ENCODE peak calls at places on chromosomes 11 and 22, in six cellular contexts. N is tibial nerve, D is heart right ventricle, O is cardiac muscle cell, Q is GM23248, E is mesendoderm. K is an unnamed sample.
A peak's percentile ranks its signal among the peaks of the same experiment; 100 is the strongest.

GRCh38 chr11:34084637-34085036 is 20.8 kb upstream of the NAT10 start:
- DNase-seq in N (no peak), Q (no peak), O (no peak), D (no peak), E (no peak), K (no peak)

GRCh38 chr22:38950527-38951111 is 6.8 kb upstream of the APOBEC3A start:
- DNase-seq in E (no peak), Q (no peak), N (no peak), D (no peak), O (no peak), K (no peak)

GRCh38 chr11:66443602-66444001 is 5.0 kb upstream of the MRPL11 start:
- DNase-seq in Q (peak; percentile 94), N (no peak), E (no peak), O (no peak), D (no peak), K (no peak)

GRCh38 chr22:21632237-21632895 is at the start of gene CCDC116:
- DNase-seq in Q (no peak), E (peak; percentile 63), D (no peak), N (no peak), O (no peak), K (no peak)

GRCh38 chr22:40694409-40694808 is 15.1 kb downstream of the MCHR1 start:
- DNase-seq in O (no peak), Q (no peak), E (no peak), D (no peak), N (no peak), K (no peak)

GRCh38 chr11:128180446-128181089 is 406.8 kb downstream of the ETS1 start:
- DNase-seq in D (no peak), E (no peak), O (no peak), N (no peak), Q (peak; percentile 93), K (no peak)

GRCh38 chr11:65576867-65577755 is 1.3 kb downstream of the EHBP1L1 start:
- DNase-seq in O (no peak), E (no peak), Q (peak; percentile 93), N (no peak), D (peak; percentile 61), K (peak; percentile 89)

GRCh38 chr22:30481711-30482110 is 9.9 kb upstream of the SEC14L3 start:
- DNase-seq in O (no peak), E (no peak), N (no peak), Q (peak; percentile 81), D (no peak), K (no peak)

GRCh38 chr11:68012843-68013610 is 2.9 kb downstream of the ALDH3B1 start:
- DNase-seq in D (no peak), Q (peak; percentile 98), O (no peak), N (peak; percentile 51), E (peak; percentile 66), K (no peak)

GRCh38 chr11:6667733-6668374 is 12.2 kb upstream of the DCHS1 start:
- DNase-seq in Q (peak; percentile 60), N (no peak), O (peak; percentile 22), D (no peak), E (peak; percentile 69), K (peak; percentile 38)

GRCh38 chr11:95375881-95376280 is 144.9 kb upstream of the SESN3 start:
- DNase-seq in N (no peak), Q (peak; percentile 98), D (no peak), E (no peak), O (no peak), K (no peak)

GRCh38 chr11:94694309-94695060 is 73.7 kb upstream of the AMOTL1 start:
- DNase-seq in N (no peak), Q (no peak), E (no peak), O (peak; percentile 28), D (no peak), K (no peak)

GRCh38 chr11:34603129-34604001 is 17.5 kb upstream of the EHF start:
- DNase-seq in E (no peak), O (no peak), D (no peak), N (no peak), Q (no peak), K (peak; percentile 98)

GRCh38 chr11:130451261-130452019 is 3.0 kb downstream of the ADAMTS15 start:
- DNase-seq in O (no peak), Q (peak; percentile 59), D (peak; percentile 44), N (peak; percentile 29), E (no peak), K (peak; percentile 41)

GRCh38 chr11:82507288-82507687 is 226.4 kb downstream of the FAM181B start:
- DNase-seq in D (no peak), Q (no peak), O (no peak), E (peak; percentile 28), N (no peak), K (no peak)

GRCh38 chr22:41603873-41604332 is 14.3 kb upstream of the PMM1 start:
- DNase-seq in Q (no peak), O (no peak), D (no peak), N (no peak), E (no peak), K (peak; percentile 50)

GRCh38 chr11:61555051-61555969 is 25.6 kb downstream of the SYT7 start:
- DNase-seq in N (no peak), O (peak; percentile 42), Q (peak; percentile 48), D (no peak), E (no peak), K (no peak)

GRCh38 chr11:86673872-86674750 is 1.7 kb upstream of the ME3 start:
- DNase-seq in O (no peak), D (no peak), Q (no peak), E (no peak), N (no peak), K (no peak)

GRCh38 chr11:17864478-17864941 is 129.9 kb downstream of the KCNC1 start:
- DNase-seq in E (peak; percentile 54), O (peak; percentile 22), Q (no peak), D (no peak), N (no peak), K (peak; percentile 42)

GRCh38 chr11:83693279-83693992 is 407.3 kb upstream of the CCDC90B start:
- DNase-seq in N (no peak), D (no peak), O (no peak), Q (no peak), E (peak; percentile 77), K (peak; percentile 43)

GRCh38 chr22:50660306-50660705 is 12.3 kb upstream of the SHANK3 start:
- DNase-seq in D (no peak), O (no peak), N (no peak), E (no peak), Q (no peak), K (no peak)

GRCh38 chr11:3807856-3808845 is at the start of gene PGAP2:
- DNase-seq in N (peak; percentile 39), D (peak; percentile 72), O (peak; percentile 84), Q (peak; percentile 80), E (peak; percentile 92), K (peak; percentile 82)

GRCh38 chr11:587978-588380 is 11.7 kb downstream of the PHRF1 start:
- DNase-seq in N (no peak), O (no peak), D (no peak), E (peak; percentile 43), Q (peak; percentile 67), K (peak; percentile 95)

GRCh38 chr11:17076517-17077239 is 789 bp downstream of the RPS13 start:
- DNase-seq in N (no peak), D (no peak), E (peak; percentile 15), Q (peak; percentile 48), O (peak; percentile 7), K (peak; percentile 16)

GRCh38 chr22:45682069-45682468 is 10.4 kb downstream of the ATXN10 start:
- DNase-seq in O (no peak), E (no peak), N (no peak), Q (no peak), D (no peak), K (no peak)
- H3K4me1 ChIP-seq in O (no peaks in the 10 kb centered on the region), E (no peaks in the 10 kb centered on the region), N (peaks cover 69% of the 10 kb centered on the region), Q (peaks cover 90% of the 10 kb centered on the region), D (peaks cover 58% of the 10 kb centered on the region), K (no peaks in the 10 kb centered on the region)

GRCh38 chr22:22661275-22661674 is 16.9 kb downstream of the GGTLC2 start:
- DNase-seq in E (no peak), O (no peak), D (no peak), Q (no peak), N (no peak), K (no peak)
- H3K4me3 ChIP-seq in E (no peak overlapping the region), O (no peak overlapping the region), D (no peak overlapping the region), Q (no peak overlapping the region), N (no peak overlapping the region), K (no peak overlapping the region)

DNA sequence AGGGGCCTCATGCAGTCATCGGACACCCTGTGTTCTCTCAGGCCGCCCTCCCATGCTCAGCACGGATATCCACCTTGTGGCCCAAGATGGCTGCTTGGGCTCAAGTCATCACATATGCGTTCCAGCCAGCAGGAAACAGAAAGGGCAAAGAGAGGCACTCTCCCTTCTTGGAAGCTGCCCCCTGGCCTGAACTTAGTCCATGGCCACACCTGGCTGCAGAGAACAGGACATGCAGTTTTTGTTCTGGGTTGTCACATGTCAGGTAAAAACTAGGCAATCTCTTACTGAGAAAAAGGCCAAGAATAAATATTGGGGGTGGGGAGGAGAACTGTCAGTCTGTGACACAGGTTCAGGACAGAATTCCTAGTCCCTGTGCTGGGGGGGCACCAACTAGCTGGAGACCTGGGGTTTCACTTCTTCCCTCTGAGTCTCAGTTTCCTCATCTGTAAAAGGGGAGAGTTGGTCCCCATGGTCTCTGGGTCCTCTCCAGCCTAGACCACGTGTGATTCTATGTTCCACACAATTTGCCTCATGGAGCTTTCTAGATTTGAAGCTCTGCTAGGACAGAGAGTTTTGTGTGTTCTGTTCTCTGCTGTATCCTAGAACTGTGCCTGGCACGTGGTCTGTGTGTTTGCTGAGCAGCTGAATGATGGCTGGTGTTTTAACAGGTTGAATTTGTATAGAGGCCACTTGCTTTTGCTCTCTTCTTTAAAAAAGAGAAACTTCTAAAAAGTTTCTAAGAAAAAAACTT is 107.2 kb upstream of the ANO1 start:
- DNase-seq in D (no peak), E (no peak), N (no peak), Q (no peak), O (no peak), K (peak; percentile 54)
- H3K27me3 ChIP-seq in D (peaks cover 5% of the 10 kb centered on the region), E (no peaks in the 10 kb centered on the region), N (peaks cover 7% of the 10 kb centered on the region), Q (peaks cover 4% of the 10 kb centered on the region), O (no peaks in the 10 kb centered on the region), K (no peaks in the 10 kb centered on the region)

DNA sequence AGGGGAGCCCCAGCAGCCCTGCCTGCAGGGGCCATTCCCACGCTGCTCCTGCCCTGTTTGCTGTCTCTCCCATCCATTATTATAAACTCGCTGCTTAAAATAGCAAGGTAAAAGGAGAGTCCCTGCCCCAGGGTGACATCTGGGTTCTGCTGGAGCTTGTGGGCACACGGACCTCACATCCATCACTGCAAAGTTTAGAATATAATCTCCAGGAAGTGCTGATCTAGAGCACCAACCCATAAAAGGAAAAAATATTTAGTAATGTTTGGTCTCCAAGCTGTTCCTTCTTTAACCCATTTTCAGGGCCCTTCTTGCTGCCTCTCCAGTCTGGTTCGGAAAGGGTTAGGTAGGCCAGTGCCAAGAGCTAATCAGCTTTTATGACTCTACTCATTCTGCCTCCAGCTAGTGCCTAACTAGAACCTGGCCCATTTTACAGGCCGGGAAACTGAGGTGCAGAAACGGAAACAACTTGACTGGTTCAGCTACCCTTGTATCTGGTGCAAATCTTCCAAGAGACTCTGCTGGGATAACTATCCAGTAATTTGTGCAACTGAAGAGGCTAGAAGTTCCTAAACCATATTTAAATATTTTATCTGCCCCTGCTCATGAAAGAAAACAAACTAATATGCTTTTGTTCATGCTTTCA is 37.5 kb downstream of the IRAG1 start:
- DNase-seq in E (no peak), D (no peak), O (no peak), Q (no peak), N (no peak), K (no peak)
- H3K4me1 ChIP-seq in E (no peaks in the 10 kb centered on the region), D (peaks cover 46% of the 10 kb centered on the region), O (peaks cover 15% of the 10 kb centered on the region), Q (peaks cover 54% of the 10 kb centered on the region), N (peaks cover 79% of the 10 kb centered on the region), K (peaks cover 15% of the 10 kb centered on the region)

GRCh38 chr11:12113294-12113693 is 2.9 kb downstream of the MICAL2 start:
- DNase-seq in E (no peak), N (no peak), D (no peak), O (no peak), Q (no peak), K (no peak)
- H3K4me3 ChIP-seq in E (no peak overlapping the region), N (peak overlapping the region; percentile 15), D (peak overlapping the region; percentile 91), O (no peak overlapping the region), Q (peak overlapping the region; percentile 91), K (no peak overlapping the region)

GRCh38 chr22:27146871-27147591 is 489.6 kb downstream of the MIAT start:
- DNase-seq in O (no peak), N (no peak), E (peak; percentile 19), D (no peak), Q (no peak), K (no peak)
- H3K27me3 ChIP-seq in O (no peaks in the 10 kb centered on the region), N (no peaks in the 10 kb centered on the region), E (no peaks in the 10 kb centered on the region), D (peaks cover 66% of the 10 kb centered on the region), Q (no peaks in the 10 kb centered on the region), K (peaks cover 2% of the 10 kb centered on the region)

K was measured in small intestine.